ENCODE peak calls at places on chromosomes 16 and 17, in five cellular contexts. One of them, this sample, is unnamed.

GRCh38 chr16:66660422-66661209 is 35.9 kb downstream of the CMTM4 start:
- DNase-seq in nephron progenitor cell: peak
- DNase-seq in HTR-8/SVneo: peak
- DNase-seq in AG04450: peak
- DNase-seq in progenitor cell of endocrine pancreas: no peak
- DNase-seq in this sample: no peak

GRCh38 chr17:30248786-30249185 is 13.3 kb upstream of the SLC6A4 start:
- DNase-seq in AG04450: no peak
- DNase-seq in nephron progenitor cell: no peak
- DNase-seq in progenitor cell of endocrine pancreas: no peak
- DNase-seq in HTR-8/SVneo: no peak
- DNase-seq in this sample: no peak

GRCh38 chr17:42287305-42288077 is 807 bp upstream of the STAT5A start:
- DNase-seq in AG04450: no peak
- DNase-seq in HTR-8/SVneo: no peak
- DNase-seq in nephron progenitor cell: no peak
- DNase-seq in progenitor cell of endocrine pancreas: no peak
- DNase-seq in this sample: no peak

GRCh38 chr16:85057948-85058347 is 30.4 kb downstream of the KIAA0513 start:
- DNase-seq in progenitor cell of endocrine pancreas: no peak
- DNase-seq in AG04450: no peak
- DNase-seq in HTR-8/SVneo: no peak
- DNase-seq in nephron progenitor cell: no peak
- DNase-seq in this sample: no peak

GRCh38 chr16:71687853-71688252 is 36.6 kb downstream of the PHLPP2 start:
- DNase-seq in AG04450: no peak
- DNase-seq in nephron progenitor cell: no peak
- DNase-seq in progenitor cell of endocrine pancreas: no peak
- DNase-seq in HTR-8/SVneo: no peak
- DNase-seq in this sample: no peak

GRCh38 chr16:65136656-65137055 is 14.8 kb upstream of the CDH11 start:
- DNase-seq in HTR-8/SVneo: no peak
- DNase-seq in nephron progenitor cell: no peak
- DNase-seq in progenitor cell of endocrine pancreas: no peak
- DNase-seq in AG04450: no peak
- DNase-seq in this sample: no peak

GRCh38 chr16:65024649-65025243 is 97.1 kb downstream of the CDH11 start:
- DNase-seq in nephron progenitor cell: no peak
- DNase-seq in progenitor cell of endocrine pancreas: no peak
- DNase-seq in HTR-8/SVneo: no peak
- DNase-seq in AG04450: no peak
- DNase-seq in this sample: no peak

GRCh38 chr17:45906927-45907622 is 12.7 kb downstream of the MAPT start:
- DNase-seq in HTR-8/SVneo: no peak
- DNase-seq in progenitor cell of endocrine pancreas: no peak
- DNase-seq in nephron progenitor cell: no peak
- DNase-seq in AG04450: no peak
- DNase-seq in this sample: no peak

GRCh38 chr17:51585514-51586104 is 325.3 kb downstream of the UTP18 start:
- DNase-seq in AG04450: no peak
- DNase-seq in nephron progenitor cell: peak
- DNase-seq in HTR-8/SVneo: no peak
- DNase-seq in progenitor cell of endocrine pancreas: peak
- DNase-seq in this sample: no peak

GRCh38 chr17:65546579-65546978 is 14.9 kb downstream of the AXIN2 start:
- DNase-seq in progenitor cell of endocrine pancreas: no peak
- DNase-seq in HTR-8/SVneo: no peak
- DNase-seq in AG04450: no peak
- DNase-seq in nephron progenitor cell: no peak
- DNase-seq in this sample: no peak

GRCh38 chr16:54201200-54201599 is 85.4 kb downstream of the IRX3 start:
- DNase-seq in progenitor cell of endocrine pancreas: no peak
- DNase-seq in HTR-8/SVneo: no peak
- DNase-seq in AG04450: no peak
- DNase-seq in nephron progenitor cell: no peak
- DNase-seq in this sample: no peak

This sample was measured in NCI-H1930.